ENCODE peak calls at places on chromosomes 12 and 14, in five cellular contexts. L is K562, Y is GM12878, F is HepG2, D is H1. T is an unnamed sample.
A peak's percentile ranks its signal among the peaks of the same experiment; 100 is the strongest.

GRCh38 chr12:26271889-26272492 is 76.6 kb downstream of the SSPN start:
- DNase-seq in L (no peak), D (no peak), Y (peak; percentile 69), F (no peak), T (no peak)

GRCh38 chr12:123957191-123957590 is 15.4 kb downstream of the CCDC92 start:
- DNase-seq in F (no peak), D (no peak), L (no peak), Y (no peak), T (no peak)

GRCh38 chr12:109387425-109388166 is 39.9 kb downstream of the MYO1H start:
- DNase-seq in F (peak; percentile 73), L (peak; percentile 23), Y (no peak), D (peak; percentile 50), T (peak; percentile 43)

GRCh38 chr12:15268927-15269552 is 47.8 kb upstream of the RERG start:
- DNase-seq in D (no peak), F (peak; percentile 64), L (peak; percentile 37), Y (no peak), T (peak; percentile 82)

GRCh38 chr14:75274899-75275569 is 3.6 kb upstream of the FOS start:
- DNase-seq in Y (peak; percentile 40), D (no peak), L (no peak), F (no peak), T (no peak)

GRCh38 chr14:60304509-60304908 is 55.5 kb downstream of the PPM1A start:
- DNase-seq in Y (no peak), F (peak; percentile 56), D (no peak), L (no peak), T (no peak)

GRCh38 chr12:4482936-4483335 is 37.3 kb upstream of the FGF6 start:
- DNase-seq in F (no peak), Y (no peak), L (no peak), D (no peak), T (no peak)

GRCh38 chr12:99619389-99620158 is 28.0 kb upstream of the GARIN6 start:
- DNase-seq in Y (no peak), L (peak; percentile 10), D (peak; percentile 56), F (peak; percentile 14), T (peak; percentile 31)

DNA sequence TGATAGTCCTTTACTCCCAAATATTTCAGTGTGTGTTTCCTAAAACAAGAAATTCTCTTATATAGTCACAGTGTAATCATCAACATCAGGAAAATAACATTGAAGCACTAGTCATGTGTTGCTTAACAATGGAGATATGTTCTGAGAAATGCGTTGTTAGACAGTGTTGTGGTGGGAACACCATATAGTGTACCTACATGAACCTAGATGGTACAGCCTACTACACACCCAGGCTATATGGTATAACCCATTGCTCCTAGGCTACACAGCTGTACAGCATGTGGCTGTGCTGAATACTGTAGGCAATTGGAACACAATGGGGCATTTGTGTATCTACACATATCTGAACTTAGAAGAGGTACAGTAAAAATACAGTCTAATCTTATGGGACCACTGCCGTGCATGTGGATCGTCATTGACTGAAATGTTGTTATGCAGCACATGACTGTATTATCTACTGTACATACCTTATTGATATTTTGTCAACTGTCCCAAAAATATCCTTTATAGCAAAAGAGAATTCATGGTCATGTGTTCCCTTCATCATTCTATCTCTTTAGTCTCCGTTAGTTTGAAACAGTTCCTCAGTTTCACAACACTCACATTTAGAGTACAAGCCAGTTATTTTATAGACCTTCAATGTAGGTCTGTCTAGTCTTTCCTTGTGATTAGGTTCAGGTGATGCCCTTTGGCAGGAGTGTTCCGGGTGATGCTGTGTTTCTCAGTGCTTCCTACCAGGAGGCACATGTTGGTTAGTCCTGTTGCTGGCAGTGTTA is 109.7 kb downstream of the SLC25A47 start:
- DNase-seq in L (no peak), D (no peak), Y (no peak), F (no peak), T (no peak)
- TF ChIP-seq CHD2 in L (no peak), D (no peak), Y (no peak), F (no peak), T (no peak)

GRCh38 chr14:65850429-65851145 is 438.1 kb downstream of the FUT8 start:
- DNase-seq in F (no peak), L (no peak), Y (no peak), D (no peak), T (no peak)
- TF ChIP-seq KDM1A in F (no peak), L (no peak), Y (no peak), D (no peak), T (no peak)

GRCh38 chr14:94051779-94052178 is 25.6 kb downstream of the OTUB2 start:
- DNase-seq in Y (no peak), F (no peak), D (peak; percentile 37), L (no peak), T (no peak)

GRCh38 chr14:94052662-94053061 is 26.5 kb downstream of the OTUB2 start:
- DNase-seq in Y (no peak), L (no peak), D (peak; percentile 28), F (no peak), T (no peak)

GRCh38 chr14:94056579-94057308 is 24.3 kb downstream of the DDX24 start:
- DNase-seq in L (no peak), D (no peak), Y (peak; percentile 37), F (no peak), T (no peak)

GRCh38 chr14:94054936-94055335 is 26.1 kb downstream of the DDX24 start:
- DNase-seq in D (no peak), F (no peak), L (no peak), Y (no peak), T (no peak)

DNA sequence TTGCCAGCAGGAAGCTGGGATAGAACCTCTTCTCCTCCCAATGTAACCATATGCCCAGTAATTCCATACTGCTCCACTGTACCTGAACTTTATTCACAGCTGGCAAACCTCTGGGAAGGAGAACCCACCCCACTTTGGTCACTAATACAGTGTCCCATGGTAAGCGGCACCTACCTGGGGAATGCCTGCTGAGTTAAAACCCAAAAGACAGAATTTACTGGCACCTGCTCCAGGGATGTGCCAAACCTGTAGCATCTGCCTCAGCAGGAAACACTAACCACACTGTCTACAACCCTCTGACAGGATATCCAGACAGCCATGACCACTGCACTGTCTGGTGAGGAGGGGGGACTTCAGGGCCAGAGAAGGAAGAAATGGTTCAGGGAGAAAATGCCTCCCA is 26.6 kb downstream of the DDX24 start:
- DNase-seq in L (no peak), Y (no peak), D (no peak), F (no peak), T (no peak)
- TF ChIP-seq CHD2 in L (no peak), Y (no peak), D (no peak), F (no peak), T (no peak)

GRCh38 chr12:101299931-101300330 is 20.0 kb downstream of the UTP20 start:
- DNase-seq in D (no peak), L (no peak), Y (no peak), F (peak; percentile 7), T (no peak)

GRCh38 chr12:101305226-101305779 is 25.4 kb downstream of the UTP20 start:
- DNase-seq in F (no peak), Y (no peak), L (no peak), D (no peak), T (no peak)

GRCh38 chr12:101298426-101298825 is 18.5 kb downstream of the UTP20 start:
- DNase-seq in F (no peak), Y (no peak), L (no peak), D (no peak), T (no peak)

GRCh38 chr12:101297661-101298060 is 17.8 kb downstream of the UTP20 start:
- DNase-seq in Y (no peak), F (no peak), D (no peak), L (no peak), T (no peak)

GRCh38 chr12:101299346-101299745 is 19.4 kb downstream of the UTP20 start:
- DNase-seq in F (no peak), Y (no peak), L (no peak), D (no peak), T (no peak)
- TF ChIP-seq KDM1A in F (no peak), Y (no peak), L (no peak), D (no peak), T (no peak)

GRCh38 chr14:76772300-76773187 is 11.3 kb downstream of the VASH1 start:
- DNase-seq in D (peak; percentile 49), F (no peak), L (peak; percentile 77), Y (no peak), T (no peak)
- TF ChIP-seq CHD2 in D (no peak), F (no peak), L (no peak), Y (no peak), T (no peak)

GRCh38 chr14:64279719-64280668 is 14.2 kb downstream of the ESR2 start:
- DNase-seq in F (no peak), L (peak; percentile 14), D (no peak), Y (no peak), T (no peak)
- TF ChIP-seq KDM1A in F (no peak), L (no peak), D (no peak), Y (no peak), T (no peak)

GRCh38 chr14:65229431-65230286 is 127.3 kb upstream of the MAX start:
- DNase-seq in F (peak; percentile 72), Y (no peak), D (peak; percentile 65), L (peak; percentile 23), T (no peak)
- TF ChIP-seq CHD2 in F (no peak), Y (no peak), D (no peak), L (no peak), T (no peak)

GRCh38 chr14:20557212-20557542 is 3.7 kb downstream of the RNASE9 start:
- DNase-seq in D (no peak), F (no peak), Y (no peak), L (no peak), T (no peak)

GRCh38 chr14:20559461-20559904 is 1.4 kb downstream of the RNASE9 start:
- DNase-seq in L (no peak), Y (no peak), F (no peak), D (no peak), T (no peak)

GRCh38 chr14:20564501-20564997 is 3.7 kb upstream of the RNASE9 start:
- DNase-seq in L (no peak), Y (no peak), D (no peak), F (no peak), T (no peak)

GRCh38 chr14:20563966-20564365 is 3.1 kb upstream of the RNASE9 start:
- DNase-seq in Y (no peak), F (no peak), L (no peak), D (no peak), T (no peak)

GRCh38 chr14:20560961-20561360 is at the start of gene RNASE9:
- DNase-seq in D (no peak), F (no peak), L (peak; percentile 52), Y (no peak), T (no peak)
- TF ChIP-seq KDM1A in D (no peak), F (no peak), L (no peak), Y (no peak), T (no peak)

GRCh38 chr12:6335451-6336078 is 6.3 kb downstream of the TNFRSF1A start:
- DNase-seq in F (peak; percentile 90), D (peak; percentile 70), Y (peak; percentile 60), L (peak; percentile 54), T (peak; percentile 88)

GRCh38 chr12:6337958-6338406 is 3.9 kb downstream of the TNFRSF1A start:
- DNase-seq in F (peak; percentile 30), L (no peak), D (no peak), Y (no peak), T (peak; percentile 83)

GRCh38 chr12:6334940-6335450 is 6.9 kb downstream of the TNFRSF1A start:
- DNase-seq in Y (no peak), L (no peak), D (no peak), F (no peak), T (no peak)

GRCh38 chr12:6336859-6337744 is 4.8 kb downstream of the TNFRSF1A start:
- DNase-seq in F (no peak), L (peak; percentile 29), D (no peak), Y (no peak), T (no peak)

GRCh38 chr12:6336079-6336858 is 5.6 kb downstream of the TNFRSF1A start:
- DNase-seq in L (peak; percentile 78), D (peak; percentile 89), F (peak; percentile 94), Y (no peak), T (peak; percentile 99)
- TF ChIP-seq CHD2 in L (no peak), D (no peak), F (no peak), Y (no peak), T (no peak)

T was measured in A549.